ENCODE peak calls at places on chromosomes 12 and 14, in ten cellular contexts. H is HTR-8/SVneo, M is ELR, A is stromal cell of bone marrow, X is suprapubic skin, L is adrenal gland, R is cardiac muscle cell, O is putamen, B is colonic mucosa, G is nephron progenitor cell. F is an unnamed sample.

GRCh38 chr12:122891661-122892525 is 4.0 kb downstream of the VPS37B start:
- DNase-seq in A (no peak), X (no peak), R (peak), M (peak), B (peak), L (peak), O (no peak), G (no peak), H (no peak), F (no peak)

GRCh38 chr14:102279688-102280348 is 25.1 kb downstream of the MOK start:
- DNase-seq in A (peak), M (peak), G (no peak), X (no peak), O (no peak), R (no peak), L (peak), B (no peak), H (peak), F (no peak)

GRCh38 chr14:61025239-61026223 is 44.5 kb downstream of the SLC38A6 start:
- DNase-seq in R (peak), A (peak), B (peak), X (no peak), O (peak), M (peak), L (peak), H (peak), G (peak), F (peak)

GRCh38 chr12:103503546-103504480 is 8.0 kb upstream of the C12orf42 start:
- DNase-seq in B (peak), M (peak), O (no peak), X (no peak), R (peak), L (no peak), A (no peak), G (peak), H (no peak), F (no peak)

GRCh38 chr12:31589896-31590729 is 823 bp downstream of the DENND5B start:
- DNase-seq in O (peak), H (peak), X (peak), R (peak), G (peak), B (peak), M (peak), L (peak), A (peak), F (peak)

GRCh38 chr12:124302241-124302806 is 7.4 kb downstream of the RFLNA start:
- DNase-seq in H (no peak), B (no peak), A (no peak), L (no peak), R (no peak), M (no peak), G (no peak), X (no peak), O (no peak), F (no peak)

GRCh38 chr12:93622485-93622884 is 50.0 kb downstream of the SOCS2 start:
- DNase-seq in G (no peak), L (no peak), H (no peak), O (no peak), A (peak), X (no peak), B (no peak), M (peak), R (no peak), F (no peak)

GRCh38 chr14:99325591-99325990 is 53.6 kb upstream of the BCL11B start:
- DNase-seq in M (no peak), H (no peak), A (no peak), O (no peak), X (no peak), G (no peak), R (no peak), B (no peak), L (no peak), F (no peak)

GRCh38 chr12:1083086-1083887 is 92.3 kb downstream of the ERC1 start:
- DNase-seq in R (peak), X (no peak), G (no peak), H (no peak), O (peak), M (no peak), B (no peak), A (no peak), L (peak), F (no peak)

GRCh38 chr12:49864817-49865090 is 21.8 kb upstream of the BCDIN3D start:
- DNase-seq in X (no peak), R (no peak), B (no peak), O (no peak), L (no peak), H (no peak), M (no peak), G (no peak), A (no peak), F (no peak)

GRCh38 chr12:57489157-57489641 is 1.3 kb downstream of the MARS1 start:
- DNase-seq in H (no peak), G (no peak), X (no peak), B (no peak), R (no peak), M (peak), O (no peak), A (no peak), L (no peak), F (no peak)

GRCh38 chr12:3315201-3315661 is 175.8 kb upstream of the PRMT8 start:
- DNase-seq in B (no peak), L (no peak), H (no peak), A (no peak), O (no peak), G (no peak), X (no peak), R (no peak), M (peak), F (no peak)

GRCh38 chr12:26896913-26897312 is 40.9 kb downstream of the INTS13 start:
- DNase-seq in H (no peak), B (no peak), G (no peak), R (no peak), A (no peak), X (no peak), O (no peak), M (peak), L (no peak), F (no peak)

F was measured in ascending aorta.